ENCODE peak calls at places on chromosomes 1 and 21, in eight cellular contexts. V, O, Z, D, G, Q, T and I are unnamed samples.

GRCh38 chr1:196462101-196462500 is 146.1 kb downstream of the KCNT2 start:
- DNase-seq in V (no peak), Z (peak; percentile 14), G (no peak), T (no peak), O (no peak), D (no peak), Q (no peak), I (no peak)

GRCh38 chr21:15094706-15095105 is 29.9 kb upstream of the NRIP1 start:
- DNase-seq in G (no peak), V (no peak), T (no peak), Z (peak; percentile 24), Q (no peak), D (no peak), O (no peak), I (no peak)

GRCh38 chr1:245060684-245061374 is 94.0 kb upstream of the KIF26B start:
- DNase-seq in D (no peak), T (no peak), Q (no peak), O (no peak), V (no peak), Z (no peak), G (peak; percentile 91), I (peak; percentile 99)

GRCh38 chr1:154520333-154520732 is 18.1 kb upstream of the SHE start:
- DNase-seq in Q (no peak), G (no peak), O (peak; percentile 27), Z (no peak), V (no peak), T (no peak), D (no peak), I (no peak)

GRCh38 chr1:94094466-94095111 is 26.4 kb downstream of the ABCA4 start:
- DNase-seq in Z (peak; percentile 67), G (peak; percentile 58), V (no peak), D (no peak), O (peak; percentile 83), Q (no peak), T (no peak), I (no peak)

GRCh38 chr1:15326691-15327530 is 79.9 kb downstream of the FHAD1 start:
- DNase-seq in D (peak; percentile 65), Q (no peak), G (no peak), T (peak; percentile 89), O (no peak), V (no peak), Z (peak; percentile 85), I (peak; percentile 79)

GRCh38 chr1:107682467-107682866 is 282.5 kb downstream of the VAV3 start:
- DNase-seq in V (no peak), O (no peak), Q (no peak), D (peak; percentile 27), G (no peak), T (no peak), Z (peak; percentile 61), I (peak; percentile 76)

GRCh38 chr1:245469734-245470133 is 314.9 kb downstream of the KIF26B start:
- DNase-seq in Z (no peak), V (no peak), O (no peak), T (no peak), Q (no peak), G (no peak), D (no peak), I (no peak)

GRCh38 chr21:37461494-37461893 is 94.9 kb downstream of the DYRK1A start:
- DNase-seq in G (no peak), V (no peak), T (no peak), O (no peak), D (no peak), Z (peak; percentile 36), Q (peak; percentile 47), I (peak; percentile 53)

GRCh38 chr1:226816585-226816984 is 53.8 kb upstream of the PSEN2 start:
- DNase-seq in D (peak; percentile 66), O (no peak), Q (no peak), Z (peak; percentile 54), G (no peak), T (no peak), V (peak; percentile 71), I (peak; percentile 66)

GRCh38 chr1:236122176-236122575 is 20.2 kb upstream of the GPR137B start:
- DNase-seq in T (no peak), Q (no peak), V (no peak), Z (no peak), D (no peak), G (no peak), O (no peak), I (no peak)

GRCh38 chr1:197356723-197357533 is 88.9 kb downstream of the CRB1 start:
- DNase-seq in O (peak; percentile 11), V (peak; percentile 42), T (peak; percentile 66), Z (peak; percentile 65), G (no peak), D (no peak), Q (peak; percentile 28), I (peak; percentile 64)

GRCh38 chr1:9068971-9069323 is 488 bp downstream of the SLC2A5 start:
- DNase-seq in D (no peak), T (no peak), O (no peak), Z (peak; percentile 30), G (no peak), Q (no peak), V (no peak), I (no peak)

GRCh38 chr1:163528710-163529348 is 207.1 kb downstream of the NUF2 start:
- DNase-seq in O (peak; percentile 7), G (no peak), T (peak; percentile 13), V (peak; percentile 13), D (no peak), Z (peak; percentile 58), Q (no peak), I (peak; percentile 39)

GRCh38 chr1:45843474-45843905 is 40.1 kb downstream of the MAST2 start:
- DNase-seq in Q (no peak), G (no peak), V (no peak), T (no peak), O (no peak), Z (peak; percentile 56), D (no peak), I (peak; percentile 54)

GRCh38 chr1:248404024-248404423 is 1.2 kb downstream of the OR2T1 start:
- DNase-seq in V (peak; percentile 3), T (no peak), D (no peak), G (no peak), Q (no peak), O (no peak), Z (no peak), I (peak; percentile 20)

GRCh38 chr1:170461762-170462384 is 70.1 kb upstream of the GORAB start:
- DNase-seq in Z (peak; percentile 98), G (no peak), D (peak; percentile 70), T (no peak), Q (no peak), V (no peak), O (peak; percentile 6), I (peak; percentile 78)
- H3K4me3 ChIP-seq in Z (peak overlapping the region; percentile 3), G (no peak overlapping the region), D (no peak overlapping the region), T (no peak overlapping the region), Q (no peak overlapping the region), V (no peak overlapping the region), O (no peak overlapping the region), I (no peak overlapping the region)

DNA sequence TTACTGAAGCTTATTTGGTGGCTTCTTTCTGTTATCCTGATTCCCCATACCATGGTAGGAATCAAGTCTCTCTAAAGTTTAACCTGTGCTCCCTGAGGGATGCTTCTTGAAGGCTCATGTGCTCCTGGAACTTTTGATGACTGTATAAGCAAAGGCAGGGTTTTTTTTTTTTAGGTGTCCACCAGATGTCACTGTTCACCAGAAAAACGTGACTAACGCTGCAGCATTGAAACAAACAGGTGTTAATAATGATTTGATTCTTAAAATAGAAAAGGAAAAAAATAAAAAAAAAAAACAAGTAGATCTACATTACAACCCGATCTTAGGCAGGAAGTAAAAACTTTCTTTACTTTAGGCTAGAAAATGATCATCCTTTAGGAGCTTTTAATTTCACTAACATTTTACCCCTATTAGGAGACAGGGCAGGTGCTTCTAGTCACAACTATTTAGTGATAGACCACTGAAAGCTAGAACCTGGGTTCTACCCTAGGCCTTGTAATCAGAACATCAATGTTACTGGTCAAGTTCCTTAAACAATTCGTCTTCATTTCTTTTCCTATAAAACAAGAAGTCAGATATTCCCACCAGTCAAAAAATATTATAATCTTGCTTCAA is 223.0 kb downstream of the PLA2G4A start:
- DNase-seq in V (peak; percentile 59), D (no peak), G (no peak), O (peak; percentile 11), T (peak; percentile 54), Z (peak; percentile 60), Q (peak; percentile 35), I (peak; percentile 46)
- H3K4me3 ChIP-seq in V (no peak overlapping the region), D (no peak overlapping the region), G (no peak overlapping the region), O (no peak overlapping the region), T (no peak overlapping the region), Z (no peak overlapping the region), Q (no peak overlapping the region), I (no peak overlapping the region)

GRCh38 chr1:206465951-206466350 is 4.3 kb upstream of the IKBKE start:
- DNase-seq in G (no peak), O (no peak), T (no peak), D (no peak), Q (no peak), Z (no peak), V (no peak), I (no peak)

GRCh38 chr1:206468571-206468970 is 1.7 kb upstream of the IKBKE start:
- DNase-seq in G (no peak), T (no peak), Z (no peak), V (no peak), Q (no peak), D (no peak), O (no peak), I (no peak)

GRCh38 chr1:206469411-206469932 is 804 bp upstream of the IKBKE start:
- DNase-seq in T (no peak), V (no peak), G (no peak), D (no peak), Q (no peak), Z (no peak), O (no peak), I (no peak)

GRCh38 chr1:206466840-206467649 is 3.2 kb upstream of the IKBKE start:
- DNase-seq in D (no peak), Q (no peak), V (no peak), G (no peak), Z (no peak), T (no peak), O (no peak), I (no peak)

GRCh38 chr1:206467915-206468314 is 2.4 kb upstream of the IKBKE start:
- DNase-seq in O (peak; percentile 20), Z (no peak), Q (no peak), T (no peak), G (peak; percentile 57), D (no peak), V (no peak), I (peak; percentile 29)
- H3K4me3 ChIP-seq in O (no peak overlapping the region), Z (no peak overlapping the region), Q (no peak overlapping the region), T (no peak overlapping the region), G (no peak overlapping the region), D (no peak overlapping the region), V (no peak overlapping the region), I (no peak overlapping the region)

GRCh38 chr1:30753660-30754123 is 3.9 kb downstream of the LAPTM5 start:
- DNase-seq in Q (peak; percentile 50), D (no peak), T (no peak), Z (no peak), V (no peak), G (no peak), O (no peak), I (no peak)

GRCh38 chr1:30752651-30752908 is 5.0 kb downstream of the LAPTM5 start:
- DNase-seq in G (no peak), O (no peak), Q (no peak), T (no peak), D (no peak), Z (no peak), V (no peak), I (no peak)

GRCh38 chr1:30750751-30751291 is 6.8 kb downstream of the LAPTM5 start:
- DNase-seq in Q (no peak), O (no peak), T (no peak), G (no peak), Z (no peak), D (no peak), V (no peak), I (no peak)

GRCh38 chr1:30749691-30750583 is 7.6 kb downstream of the LAPTM5 start:
- DNase-seq in Q (peak; percentile 82), O (no peak), V (no peak), G (no peak), T (no peak), D (no peak), Z (no peak), I (no peak)

GRCh38 chr1:30751830-30752650 is 5.5 kb downstream of the LAPTM5 start:
- DNase-seq in V (no peak), O (no peak), T (no peak), Z (no peak), D (no peak), G (no peak), Q (no peak), I (no peak)
- H3K4me3 ChIP-seq in V (no peak overlapping the region), O (no peak overlapping the region), T (no peak overlapping the region), Z (no peak overlapping the region), D (no peak overlapping the region), G (no peak overlapping the region), Q (no peak overlapping the region), I (no peak overlapping the region)